ENCODE peak calls at places on chromosomes 12 and 14, in nine cellular contexts. One of them, this sample, is unnamed.

GRCh38 chr12:24226745-24227350 is 277.4 kb upstream of the SOX5 start:
- DNase-seq in esophagus squamous epithelium: no peak
- DNase-seq in ELF-1: peak
- DNase-seq in T-cell: no peak
- DNase-seq in GM18507: no peak
- DNase-seq in testis: no peak
- DNase-seq in T-helper 2 cell: no peak
- DNase-seq in IMR-90: peak
- DNase-seq in naive thymus-derived CD8-positive, alpha-beta T cell: no peak
- DNase-seq in this sample: no peak

GRCh38 chr14:39406560-39406959 is 25.7 kb downstream of the FBXO33 start:
- DNase-seq in esophagus squamous epithelium: no peak
- DNase-seq in ELF-1: no peak
- DNase-seq in T-cell: no peak
- DNase-seq in GM18507: no peak
- DNase-seq in testis: no peak
- DNase-seq in T-helper 2 cell: no peak
- DNase-seq in IMR-90: no peak
- DNase-seq in naive thymus-derived CD8-positive, alpha-beta T cell: no peak
- DNase-seq in this sample: no peak

GRCh38 chr12:52971701-52972329 is 22.9 kb downstream of the KRT18 start:
- DNase-seq in esophagus squamous epithelium: no peak
- DNase-seq in ELF-1: peak
- DNase-seq in T-cell: no peak
- DNase-seq in GM18507: no peak
- DNase-seq in testis: no peak
- DNase-seq in T-helper 2 cell: no peak
- DNase-seq in IMR-90: peak
- DNase-seq in naive thymus-derived CD8-positive, alpha-beta T cell: no peak
- DNase-seq in this sample: no peak

GRCh38 chr12:85280138-85280983 is at the start of gene ALX1:
- DNase-seq in esophagus squamous epithelium: no peak
- DNase-seq in ELF-1: peak
- DNase-seq in T-cell: no peak
- DNase-seq in GM18507: no peak
- DNase-seq in testis: peak
- DNase-seq in T-helper 2 cell: peak
- DNase-seq in IMR-90: peak
- DNase-seq in naive thymus-derived CD8-positive, alpha-beta T cell: no peak
- DNase-seq in this sample: peak

GRCh38 chr14:35786856-35787255 is 22.2 kb downstream of the RALGAPA1 start:
- DNase-seq in esophagus squamous epithelium: no peak
- DNase-seq in ELF-1: no peak
- DNase-seq in T-cell: no peak
- DNase-seq in GM18507: no peak
- DNase-seq in testis: no peak
- DNase-seq in T-helper 2 cell: peak
- DNase-seq in IMR-90: no peak
- DNase-seq in naive thymus-derived CD8-positive, alpha-beta T cell: no peak
- DNase-seq in this sample: no peak

GRCh38 chr14:96683575-96684289 is 113.5 kb upstream of the VRK1 start:
- DNase-seq in esophagus squamous epithelium: no peak
- DNase-seq in ELF-1: no peak
- DNase-seq in T-cell: no peak
- DNase-seq in GM18507: no peak
- DNase-seq in testis: no peak
- DNase-seq in T-helper 2 cell: no peak
- DNase-seq in IMR-90: no peak
- DNase-seq in naive thymus-derived CD8-positive, alpha-beta T cell: no peak
- DNase-seq in this sample: no peak

GRCh38 chr12:100234166-100234565 is 32.7 kb downstream of the DEPDC4 start:
- DNase-seq in esophagus squamous epithelium: no peak
- DNase-seq in ELF-1: peak
- DNase-seq in T-cell: no peak
- DNase-seq in GM18507: no peak
- DNase-seq in testis: no peak
- DNase-seq in T-helper 2 cell: no peak
- DNase-seq in IMR-90: peak
- DNase-seq in naive thymus-derived CD8-positive, alpha-beta T cell: no peak
- DNase-seq in this sample: no peak

GRCh38 chr12:12505544-12506501 is 56.8 kb downstream of the DUSP16 start:
- DNase-seq in esophagus squamous epithelium: no peak
- DNase-seq in ELF-1: peak
- DNase-seq in T-cell: no peak
- DNase-seq in GM18507: peak
- DNase-seq in testis: no peak
- DNase-seq in T-helper 2 cell: peak
- DNase-seq in IMR-90: peak
- DNase-seq in naive thymus-derived CD8-positive, alpha-beta T cell: no peak
- DNase-seq in this sample: no peak

GRCh38 chr14:20400589-20400964 is 12.7 kb downstream of the TEP1 start:
- DNase-seq in esophagus squamous epithelium: no peak
- DNase-seq in ELF-1: no peak
- DNase-seq in T-cell: no peak
- DNase-seq in GM18507: no peak
- DNase-seq in testis: no peak
- DNase-seq in T-helper 2 cell: no peak
- DNase-seq in IMR-90: no peak
- DNase-seq in naive thymus-derived CD8-positive, alpha-beta T cell: no peak
- DNase-seq in this sample: no peak

GRCh38 chr14:104295681-104296387 is 157.4 kb downstream of the KIF26A start:
- DNase-seq in esophagus squamous epithelium: no peak
- DNase-seq in ELF-1: no peak
- DNase-seq in T-cell: no peak
- DNase-seq in GM18507: no peak
- DNase-seq in testis: no peak
- DNase-seq in T-helper 2 cell: no peak
- DNase-seq in IMR-90: no peak
- DNase-seq in naive thymus-derived CD8-positive, alpha-beta T cell: no peak
- DNase-seq in this sample: peak

GRCh38 chr12:122138616-122139015 is 35.4 kb downstream of the IL31 start:
- DNase-seq in esophagus squamous epithelium: no peak
- DNase-seq in ELF-1: no peak
- DNase-seq in T-cell: no peak
- DNase-seq in GM18507: no peak
- DNase-seq in testis: no peak
- DNase-seq in T-helper 2 cell: no peak
- DNase-seq in IMR-90: no peak
- DNase-seq in naive thymus-derived CD8-positive, alpha-beta T cell: no peak
- DNase-seq in this sample: no peak

GRCh38 chr12:58496411-58496810 is 423.9 kb downstream of the LRIG3 start:
- DNase-seq in esophagus squamous epithelium: no peak
- DNase-seq in ELF-1: no peak
- DNase-seq in T-cell: no peak
- DNase-seq in GM18507: no peak
- DNase-seq in testis: no peak
- DNase-seq in T-helper 2 cell: no peak
- DNase-seq in IMR-90: peak
- DNase-seq in naive thymus-derived CD8-positive, alpha-beta T cell: no peak
- DNase-seq in this sample: no peak

GRCh38 chr12:102394200-102394599 is 86.2 kb downstream of the IGF1 start:
- DNase-seq in esophagus squamous epithelium: no peak
- DNase-seq in ELF-1: no peak
- DNase-seq in T-cell: no peak
- DNase-seq in GM18507: no peak
- DNase-seq in testis: no peak
- DNase-seq in T-helper 2 cell: no peak
- DNase-seq in IMR-90: no peak
- DNase-seq in naive thymus-derived CD8-positive, alpha-beta T cell: no peak
- DNase-seq in this sample: no peak

GRCh38 chr12:122946690-122947271 is 19.5 kb downstream of the ABCB9 start:
- DNase-seq in esophagus squamous epithelium: peak
- DNase-seq in ELF-1: peak
- DNase-seq in T-cell: peak
- DNase-seq in GM18507: peak
- DNase-seq in testis: peak
- DNase-seq in T-helper 2 cell: peak
- DNase-seq in IMR-90: peak
- DNase-seq in naive thymus-derived CD8-positive, alpha-beta T cell: peak
- DNase-seq in this sample: peak

GRCh38 chr12:11650697-11651281 is 1.3 kb downstream of the ETV6 start:
- DNase-seq in esophagus squamous epithelium: no peak
- DNase-seq in ELF-1: peak
- DNase-seq in T-cell: no peak
- DNase-seq in GM18507: no peak
- DNase-seq in testis: peak
- DNase-seq in T-helper 2 cell: peak
- DNase-seq in IMR-90: peak
- DNase-seq in naive thymus-derived CD8-positive, alpha-beta T cell: peak
- DNase-seq in this sample: no peak

GRCh38 chr14:103384450-103385152 is 614 bp upstream of the MARK3 start:
- DNase-seq in esophagus squamous epithelium: no peak
- DNase-seq in ELF-1: no peak
- DNase-seq in T-cell: no peak
- DNase-seq in GM18507: no peak
- DNase-seq in testis: no peak
- DNase-seq in T-helper 2 cell: no peak
- DNase-seq in IMR-90: no peak
- DNase-seq in naive thymus-derived CD8-positive, alpha-beta T cell: no peak
- DNase-seq in this sample: no peak

GRCh38 chr14:88831285-88831684 is 6.8 kb downstream of the TTC8 start:
- DNase-seq in esophagus squamous epithelium: no peak
- DNase-seq in ELF-1: no peak
- DNase-seq in T-cell: no peak
- DNase-seq in GM18507: no peak
- DNase-seq in testis: no peak
- DNase-seq in T-helper 2 cell: no peak
- DNase-seq in IMR-90: peak
- DNase-seq in naive thymus-derived CD8-positive, alpha-beta T cell: no peak
- DNase-seq in this sample: no peak

GRCh38 chr12:92539966-92540791 is 162.6 kb upstream of the PLEKHG7 start:
- DNase-seq in esophagus squamous epithelium: no peak
- DNase-seq in ELF-1: peak
- DNase-seq in T-cell: no peak
- DNase-seq in GM18507: no peak
- DNase-seq in testis: peak
- DNase-seq in T-helper 2 cell: peak
- DNase-seq in IMR-90: no peak
- DNase-seq in naive thymus-derived CD8-positive, alpha-beta T cell: no peak
- DNase-seq in this sample: peak

GRCh38 chr12:65517656-65518210 is 239.2 kb downstream of the MSRB3 start:
- DNase-seq in esophagus squamous epithelium: no peak
- DNase-seq in ELF-1: no peak
- DNase-seq in T-cell: no peak
- DNase-seq in GM18507: no peak
- DNase-seq in testis: no peak
- DNase-seq in T-helper 2 cell: no peak
- DNase-seq in IMR-90: no peak
- DNase-seq in naive thymus-derived CD8-positive, alpha-beta T cell: no peak
- DNase-seq in this sample: no peak

GRCh38 chr14:97468220-97468619 is 671.0 kb downstream of the VRK1 start:
- DNase-seq in esophagus squamous epithelium: no peak
- DNase-seq in ELF-1: no peak
- DNase-seq in T-cell: no peak
- DNase-seq in GM18507: no peak
- DNase-seq in testis: no peak
- DNase-seq in T-helper 2 cell: no peak
- DNase-seq in IMR-90: no peak
- DNase-seq in naive thymus-derived CD8-positive, alpha-beta T cell: no peak
- DNase-seq in this sample: no peak

GRCh38 chr12:3988519-3989217 is 115.5 kb upstream of the PARP11 start:
- DNase-seq in esophagus squamous epithelium: no peak
- DNase-seq in ELF-1: peak
- DNase-seq in T-cell: peak
- DNase-seq in GM18507: peak
- DNase-seq in testis: no peak
- DNase-seq in T-helper 2 cell: peak
- DNase-seq in IMR-90: no peak
- DNase-seq in naive thymus-derived CD8-positive, alpha-beta T cell: peak
- DNase-seq in this sample: no peak

GRCh38 chr14:63375772-63376171 is 57.0 kb upstream of the GPHB5 start:
- DNase-seq in esophagus squamous epithelium: no peak
- DNase-seq in ELF-1: no peak
- DNase-seq in T-cell: no peak
- DNase-seq in GM18507: no peak
- DNase-seq in testis: no peak
- DNase-seq in T-helper 2 cell: no peak
- DNase-seq in IMR-90: peak
- DNase-seq in naive thymus-derived CD8-positive, alpha-beta T cell: no peak
- DNase-seq in this sample: no peak

GRCh38 chr12:93536766-93537515 is 35.5 kb upstream of the SOCS2 start:
- DNase-seq in esophagus squamous epithelium: no peak
- DNase-seq in ELF-1: no peak
- DNase-seq in T-cell: no peak
- DNase-seq in GM18507: no peak
- DNase-seq in testis: no peak
- DNase-seq in T-helper 2 cell: peak
- DNase-seq in IMR-90: peak
- DNase-seq in naive thymus-derived CD8-positive, alpha-beta T cell: no peak
- DNase-seq in this sample: no peak

GRCh38 chr12:104958946-104959841 is 1.1 kb upstream of the SLC41A2 start:
- DNase-seq in esophagus squamous epithelium: no peak
- DNase-seq in ELF-1: peak
- DNase-seq in T-cell: no peak
- DNase-seq in GM18507: no peak
- DNase-seq in testis: peak
- DNase-seq in T-helper 2 cell: peak
- DNase-seq in IMR-90: peak
- DNase-seq in naive thymus-derived CD8-positive, alpha-beta T cell: no peak
- DNase-seq in this sample: no peak

GRCh38 chr14:89294872-89295271 is 122.2 kb downstream of the FOXN3 start:
- DNase-seq in esophagus squamous epithelium: no peak
- DNase-seq in ELF-1: no peak
- DNase-seq in T-cell: no peak
- DNase-seq in GM18507: no peak
- DNase-seq in testis: no peak
- DNase-seq in T-helper 2 cell: no peak
- DNase-seq in IMR-90: no peak
- DNase-seq in naive thymus-derived CD8-positive, alpha-beta T cell: no peak
- DNase-seq in this sample: no peak

GRCh38 chr14:29741909-29742401 is 185.7 kb downstream of the PRKD1 start:
- DNase-seq in esophagus squamous epithelium: no peak
- DNase-seq in ELF-1: no peak
- DNase-seq in T-cell: no peak
- DNase-seq in GM18507: no peak
- DNase-seq in testis: peak
- DNase-seq in T-helper 2 cell: no peak
- DNase-seq in IMR-90: peak
- DNase-seq in naive thymus-derived CD8-positive, alpha-beta T cell: no peak
- DNase-seq in this sample: no peak

GRCh38 chr12:47107446-47107845 is 27.7 kb upstream of the AMIGO2 start:
- DNase-seq in esophagus squamous epithelium: no peak
- DNase-seq in ELF-1: no peak
- DNase-seq in T-cell: no peak
- DNase-seq in GM18507: no peak
- DNase-seq in testis: no peak
- DNase-seq in T-helper 2 cell: no peak
- DNase-seq in IMR-90: no peak
- DNase-seq in naive thymus-derived CD8-positive, alpha-beta T cell: no peak
- DNase-seq in this sample: no peak

GRCh38 chr12:113310489-113310888 is 24.4 kb downstream of the SLC8B1 start:
- DNase-seq in esophagus squamous epithelium: no peak
- DNase-seq in ELF-1: no peak
- DNase-seq in T-cell: no peak
- DNase-seq in GM18507: no peak
- DNase-seq in testis: no peak
- DNase-seq in T-helper 2 cell: peak
- DNase-seq in IMR-90: no peak
- DNase-seq in naive thymus-derived CD8-positive, alpha-beta T cell: no peak
- DNase-seq in this sample: no peak

GRCh38 chr12:95574030-95574429 is 22.8 kb upstream of the USP44 start:
- DNase-seq in esophagus squamous epithelium: no peak
- DNase-seq in ELF-1: no peak
- DNase-seq in T-cell: no peak
- DNase-seq in GM18507: no peak
- DNase-seq in testis: no peak
- DNase-seq in T-helper 2 cell: no peak
- DNase-seq in IMR-90: no peak
- DNase-seq in naive thymus-derived CD8-positive, alpha-beta T cell: no peak
- DNase-seq in this sample: no peak

GRCh38 chr12:107917912-107918800 is 143.7 kb downstream of the ASCL4 start:
- DNase-seq in esophagus squamous epithelium: no peak
- DNase-seq in ELF-1: peak
- DNase-seq in T-cell: no peak
- DNase-seq in GM18507: no peak
- DNase-seq in testis: peak
- DNase-seq in T-helper 2 cell: peak
- DNase-seq in IMR-90: peak
- DNase-seq in naive thymus-derived CD8-positive, alpha-beta T cell: no peak
- DNase-seq in this sample: no peak

GRCh38 chr12:52807544-52808470 is 6.1 kb downstream of the KRT4 start:
- DNase-seq in esophagus squamous epithelium: no peak
- DNase-seq in ELF-1: no peak
- DNase-seq in T-cell: no peak
- DNase-seq in GM18507: no peak
- DNase-seq in testis: no peak
- DNase-seq in T-helper 2 cell: no peak
- DNase-seq in IMR-90: no peak
- DNase-seq in naive thymus-derived CD8-positive, alpha-beta T cell: no peak
- DNase-seq in this sample: no peak

This sample was measured in sigmoid colon.